ENCODE peak calls at places on chromosomes 5 and 9, in nine cellular contexts. One of them, this sample, is unnamed.

GRCh38 chr5:170420809-170421412 is 31.7 kb upstream of the KCNMB1 start:
- DNase-seq in stimulated activated CD4-positive, alpha-beta T cell treated with anti-CD3 and anti-CD28 coated beads, Interleukin-1b, Interleukin-23, amount 100 ng/mL, for 1 hour: peak; percentile 30
- DNase-seq in Right ventricle myocardium superior: peak; percentile 62
- DNase-seq in SW 1271: peak; percentile 69
- DNase-seq in WTC11: peak; percentile 73
- DNase-seq in activated CD4-positive, alpha-beta T cell treated with anti-CD3 and anti-CD28 coated beads for 48 hours: peak; percentile 63
- DNase-seq in T-helper 2 cell: peak; percentile 24
- DNase-seq in nucleus accumbens: peak; percentile 32
- DNase-seq in upper lobe of left lung: peak; percentile 44
- DNase-seq in this sample: peak; percentile 20

GRCh38 chr9:108444400-108445358 is 411.1 kb downstream of the ACTL7B start:
- DNase-seq in stimulated activated CD4-positive, alpha-beta T cell treated with anti-CD3 and anti-CD28 coated beads, Interleukin-1b, Interleukin-23, amount 100 ng/mL, for 1 hour: no peak
- DNase-seq in Right ventricle myocardium superior: no peak
- DNase-seq in SW 1271: peak; percentile 97
- DNase-seq in WTC11: no peak
- DNase-seq in activated CD4-positive, alpha-beta T cell treated with anti-CD3 and anti-CD28 coated beads for 48 hours: no peak
- DNase-seq in T-helper 2 cell: no peak
- DNase-seq in nucleus accumbens: no peak
- DNase-seq in upper lobe of left lung: peak; percentile 21
- DNase-seq in this sample: peak; percentile 95

GRCh38 chr5:141001854-141002666 is 35.8 kb downstream of the PCDHAC2 start:
- DNase-seq in stimulated activated CD4-positive, alpha-beta T cell treated with anti-CD3 and anti-CD28 coated beads, Interleukin-1b, Interleukin-23, amount 100 ng/mL, for 1 hour: no peak
- DNase-seq in Right ventricle myocardium superior: no peak
- DNase-seq in SW 1271: no peak
- DNase-seq in WTC11: peak; percentile 87
- DNase-seq in activated CD4-positive, alpha-beta T cell treated with anti-CD3 and anti-CD28 coated beads for 48 hours: no peak
- DNase-seq in T-helper 2 cell: no peak
- DNase-seq in nucleus accumbens: peak; percentile 27
- DNase-seq in upper lobe of left lung: peak; percentile 45
- DNase-seq in this sample: no peak

GRCh38 chr5:158054388-158055092 is 195.6 kb upstream of the CLINT1 start:
- DNase-seq in stimulated activated CD4-positive, alpha-beta T cell treated with anti-CD3 and anti-CD28 coated beads, Interleukin-1b, Interleukin-23, amount 100 ng/mL, for 1 hour: no peak
- DNase-seq in Right ventricle myocardium superior: no peak
- DNase-seq in SW 1271: no peak
- DNase-seq in WTC11: no peak
- DNase-seq in activated CD4-positive, alpha-beta T cell treated with anti-CD3 and anti-CD28 coated beads for 48 hours: no peak
- DNase-seq in T-helper 2 cell: no peak
- DNase-seq in nucleus accumbens: no peak
- DNase-seq in upper lobe of left lung: no peak
- DNase-seq in this sample: no peak

GRCh38 chr5:29015523-29015922 is 1977.1 kb upstream of the CDH9 start:
- DNase-seq in stimulated activated CD4-positive, alpha-beta T cell treated with anti-CD3 and anti-CD28 coated beads, Interleukin-1b, Interleukin-23, amount 100 ng/mL, for 1 hour: no peak
- DNase-seq in Right ventricle myocardium superior: no peak
- DNase-seq in SW 1271: no peak
- DNase-seq in WTC11: no peak
- DNase-seq in activated CD4-positive, alpha-beta T cell treated with anti-CD3 and anti-CD28 coated beads for 48 hours: no peak
- DNase-seq in T-helper 2 cell: no peak
- DNase-seq in nucleus accumbens: no peak
- DNase-seq in upper lobe of left lung: no peak
- DNase-seq in this sample: no peak

GRCh38 chr9:109913461-109913810 is 133.4 kb downstream of the PALM2AKAP2 start:
- DNase-seq in stimulated activated CD4-positive, alpha-beta T cell treated with anti-CD3 and anti-CD28 coated beads, Interleukin-1b, Interleukin-23, amount 100 ng/mL, for 1 hour: no peak
- DNase-seq in Right ventricle myocardium superior: no peak
- DNase-seq in SW 1271: no peak
- DNase-seq in WTC11: no peak
- DNase-seq in activated CD4-positive, alpha-beta T cell treated with anti-CD3 and anti-CD28 coated beads for 48 hours: no peak
- DNase-seq in T-helper 2 cell: no peak
- DNase-seq in nucleus accumbens: no peak
- DNase-seq in upper lobe of left lung: no peak
- DNase-seq in this sample: no peak

GRCh38 chr5:169746147-169746694 is 109.1 kb downstream of the DOCK2 start:
- DNase-seq in stimulated activated CD4-positive, alpha-beta T cell treated with anti-CD3 and anti-CD28 coated beads, Interleukin-1b, Interleukin-23, amount 100 ng/mL, for 1 hour: no peak
- DNase-seq in Right ventricle myocardium superior: no peak
- DNase-seq in SW 1271: no peak
- DNase-seq in WTC11: no peak
- DNase-seq in activated CD4-positive, alpha-beta T cell treated with anti-CD3 and anti-CD28 coated beads for 48 hours: no peak
- DNase-seq in T-helper 2 cell: no peak
- DNase-seq in nucleus accumbens: no peak
- DNase-seq in upper lobe of left lung: no peak
- DNase-seq in this sample: no peak

GRCh38 chr5:33046091-33046490 is 335.0 kb downstream of the NPR3 start:
- DNase-seq in stimulated activated CD4-positive, alpha-beta T cell treated with anti-CD3 and anti-CD28 coated beads, Interleukin-1b, Interleukin-23, amount 100 ng/mL, for 1 hour: no peak
- DNase-seq in Right ventricle myocardium superior: no peak
- DNase-seq in SW 1271: no peak
- DNase-seq in WTC11: no peak
- DNase-seq in activated CD4-positive, alpha-beta T cell treated with anti-CD3 and anti-CD28 coated beads for 48 hours: no peak
- DNase-seq in T-helper 2 cell: no peak
- DNase-seq in nucleus accumbens: no peak
- DNase-seq in upper lobe of left lung: no peak
- DNase-seq in this sample: peak; percentile 22

GRCh38 chr9:120949290-120949689 is 22.7 kb upstream of the TRAF1 start:
- DNase-seq in stimulated activated CD4-positive, alpha-beta T cell treated with anti-CD3 and anti-CD28 coated beads, Interleukin-1b, Interleukin-23, amount 100 ng/mL, for 1 hour: no peak
- DNase-seq in Right ventricle myocardium superior: no peak
- DNase-seq in SW 1271: no peak
- DNase-seq in WTC11: no peak
- DNase-seq in activated CD4-positive, alpha-beta T cell treated with anti-CD3 and anti-CD28 coated beads for 48 hours: no peak
- DNase-seq in T-helper 2 cell: no peak
- DNase-seq in nucleus accumbens: no peak
- DNase-seq in upper lobe of left lung: no peak
- DNase-seq in this sample: no peak

GRCh38 chr9:6552033-6552737 is 93.3 kb downstream of the GLDC start:
- DNase-seq in stimulated activated CD4-positive, alpha-beta T cell treated with anti-CD3 and anti-CD28 coated beads, Interleukin-1b, Interleukin-23, amount 100 ng/mL, for 1 hour: no peak
- DNase-seq in Right ventricle myocardium superior: no peak
- DNase-seq in SW 1271: no peak
- DNase-seq in WTC11: no peak
- DNase-seq in activated CD4-positive, alpha-beta T cell treated with anti-CD3 and anti-CD28 coated beads for 48 hours: no peak
- DNase-seq in T-helper 2 cell: no peak
- DNase-seq in nucleus accumbens: no peak
- DNase-seq in upper lobe of left lung: no peak
- DNase-seq in this sample: no peak

GRCh38 chr9:20620658-20621552 is 1.4 kb downstream of the MLLT3 start:
- DNase-seq in stimulated activated CD4-positive, alpha-beta T cell treated with anti-CD3 and anti-CD28 coated beads, Interleukin-1b, Interleukin-23, amount 100 ng/mL, for 1 hour: peak; percentile 26
- DNase-seq in Right ventricle myocardium superior: peak; percentile 62
- DNase-seq in SW 1271: no peak
- DNase-seq in WTC11: no peak
- DNase-seq in activated CD4-positive, alpha-beta T cell treated with anti-CD3 and anti-CD28 coated beads for 48 hours: peak; percentile 65
- DNase-seq in T-helper 2 cell: peak; percentile 48
- DNase-seq in nucleus accumbens: peak; percentile 58
- DNase-seq in upper lobe of left lung: peak; percentile 36
- DNase-seq in this sample: no peak

GRCh38 chr9:88532320-88532719 is 2.7 kb upstream of the NXNL2 start:
- DNase-seq in stimulated activated CD4-positive, alpha-beta T cell treated with anti-CD3 and anti-CD28 coated beads, Interleukin-1b, Interleukin-23, amount 100 ng/mL, for 1 hour: no peak
- DNase-seq in Right ventricle myocardium superior: peak; percentile 54
- DNase-seq in SW 1271: no peak
- DNase-seq in WTC11: peak; percentile 88
- DNase-seq in activated CD4-positive, alpha-beta T cell treated with anti-CD3 and anti-CD28 coated beads for 48 hours: peak; percentile 27
- DNase-seq in T-helper 2 cell: no peak
- DNase-seq in nucleus accumbens: no peak
- DNase-seq in upper lobe of left lung: peak; percentile 43
- DNase-seq in this sample: no peak

GRCh38 chr5:90932052-90932699 is 373.6 kb downstream of the ADGRV1 start:
- DNase-seq in stimulated activated CD4-positive, alpha-beta T cell treated with anti-CD3 and anti-CD28 coated beads, Interleukin-1b, Interleukin-23, amount 100 ng/mL, for 1 hour: no peak
- DNase-seq in Right ventricle myocardium superior: no peak
- DNase-seq in SW 1271: peak; percentile 68
- DNase-seq in WTC11: peak; percentile 40
- DNase-seq in activated CD4-positive, alpha-beta T cell treated with anti-CD3 and anti-CD28 coated beads for 48 hours: peak; percentile 36
- DNase-seq in T-helper 2 cell: no peak
- DNase-seq in nucleus accumbens: no peak
- DNase-seq in upper lobe of left lung: peak; percentile 40
- DNase-seq in this sample: peak; percentile 25